ENCODE peak calls at places on chromosomes 6 and 20, in four cellular contexts. M, H, Q and V are unnamed samples. For H3K4me1, the result is how much of the 10 kb centered on the place peaks cover.

GRCh38 chr20:57723816-57724215 is 14.0 kb upstream of the PMEPA1 start:
- DNase-seq in M (no peak), H (no peak), Q (no peak), V (no peak)

GRCh38 chr6:120805267-120805666 is 529.0 kb downstream of the TBC1D32 start:
- DNase-seq in M (no peak), H (no peak), Q (no peak), V (no peak)

GRCh38 chr6:26342106-26342999 is 22.6 kb upstream of the BTN3A2 start:
- DNase-seq in M (peak), H (no peak), Q (no peak), V (no peak)

GRCh38 chr6:149273318-149273717 is 44.2 kb upstream of the TAB2 start:
- DNase-seq in M (no peak), H (no peak), Q (peak), V (no peak)

GRCh38 chr20:59010995-59011873 is 4.2 kb upstream of the CTSZ start:
- DNase-seq in M (no peak), H (no peak), Q (no peak), V (no peak)

GRCh38 chr20:63692436-63693078 is 3.9 kb upstream of the TNFRSF6B start:
- DNase-seq in M (no peak), H (no peak), Q (peak), V (no peak)

GRCh38 chr20:17499041-17499440 is 32.1 kb downstream of the BFSP1 start:
- DNase-seq in M (no peak), H (no peak), Q (no peak), V (no peak)

GRCh38 chr20:52105573-52106422 is 85.8 kb downstream of the ZFP64 start:
- DNase-seq in M (peak), H (peak), Q (no peak), V (no peak)

GRCh38 chr20:61649105-61649878 is 397.2 kb downstream of the CDH4 start:
- DNase-seq in M (no peak), H (no peak), Q (peak), V (no peak)

GRCh38 chr6:101391772-101392560 is 1.5 kb upstream of the GRIK2 start:
- DNase-seq in M (no peak), H (no peak), Q (no peak), V (no peak)

GRCh38 chr6:146090474-146090873 is 61.6 kb downstream of the GRM1 start:
- DNase-seq in M (no peak), H (no peak), Q (no peak), V (no peak)

GRCh38 chr6:116500969-116501433 is 10.4 kb upstream of the CALHM5 start:
- DNase-seq in M (no peak), H (no peak), Q (no peak), V (no peak)

GRCh38 chr6:36042618-36043260 is 15.1 kb downstream of the MAPK14 start:
- DNase-seq in M (no peak), H (no peak), Q (no peak), V (no peak)

GRCh38 chr6:7939186-7939863 is 28.7 kb upstream of the TXNDC5 start:
- DNase-seq in M (no peak), H (no peak), Q (no peak), V (no peak)

GRCh38 chr20:41213150-41213820 is 75.9 kb downstream of the PLCG1 start:
- DNase-seq in M (no peak), H (no peak), Q (no peak), V (no peak)

GRCh38 chr6:5471637-5472430 is 210.5 kb downstream of the FARS2 start:
- DNase-seq in M (no peak), H (peak), Q (no peak), V (no peak)

GRCh38 chr6:3751730-3752537 is 421 bp upstream of the PXDC1 start:
- DNase-seq in M (no peak), H (peak), Q (peak), V (peak)

GRCh38 chr20:59831024-59831900 is 102.2 kb downstream of the SYCP2 start:
- DNase-seq in M (no peak), H (no peak), Q (no peak), V (peak)

GRCh38 chr20:48040051-48040450 is 254.8 kb upstream of the SULF2 start:
- DNase-seq in M (no peak), H (no peak), Q (no peak), V (no peak)

GRCh38 chr6:116136933-116137340 is 11.0 kb upstream of the COL10A1 start:
- DNase-seq in M (no peak), H (no peak), Q (no peak), V (no peak)

GRCh38 chr6:118893095-118893881 is 664 bp upstream of the ASF1A start:
- DNase-seq in M (peak), H (no peak), Q (no peak), V (peak)

GRCh38 chr6:24844061-24844460 is 45.3 kb upstream of the ARMH2 start:
- DNase-seq in M (no peak), H (no peak), Q (no peak), V (no peak)

DNA sequence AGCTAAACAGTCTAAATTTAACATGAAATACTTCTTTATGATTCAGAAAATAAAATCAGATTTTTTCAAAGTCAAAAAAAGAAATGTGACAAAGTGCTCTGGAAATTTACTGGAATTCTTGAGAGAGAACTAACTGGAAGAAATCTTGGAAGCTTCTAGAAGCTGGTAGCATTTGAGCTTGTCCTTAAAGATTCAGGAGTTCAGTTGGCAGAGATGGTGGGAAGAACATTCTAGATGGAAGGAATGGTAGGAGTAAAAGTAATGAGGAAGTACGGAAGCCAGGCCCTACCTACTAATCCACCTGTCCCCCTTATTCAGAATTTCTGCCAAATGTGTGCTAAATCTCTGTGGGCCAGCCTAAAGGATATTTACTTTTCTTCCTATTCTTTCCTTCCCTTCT is 21.2 kb downstream of the RALY start:
- DNase-seq in M (no peak), H (no peak), Q (no peak), V (no peak)
- H3K4me1 ChIP-seq in M (under half), H (under half), Q (under half), V (under half)

GRCh38 chr6:137878070-137878809 is 11.2 kb downstream of the TNFAIP3 start:
- DNase-seq in M (no peak), H (no peak), Q (no peak), V (no peak)
- H3K27ac ChIP-seq in M (no peak), H (no peak), Q (peak), V (peak)

GRCh38 chr20:38162149-38162548 is 2.9 kb downstream of the TGM2 start:
- DNase-seq in M (no peak), H (no peak), Q (no peak), V (no peak)

GRCh38 chr20:38162878-38163875 is 1.9 kb downstream of the TGM2 start:
- DNase-seq in M (no peak), H (no peak), Q (no peak), V (no peak)

GRCh38 chr20:38164624-38165088 is 414 bp downstream of the TGM2 start:
- DNase-seq in M (no peak), H (no peak), Q (no peak), V (no peak)

GRCh38 chr20:38165089-38165965 is at the start of gene TGM2:
- DNase-seq in M (peak), H (peak), Q (peak), V (peak)

GRCh38 chr20:38164069-38164468 is 1.0 kb downstream of the TGM2 start:
- DNase-seq in M (no peak), H (no peak), Q (no peak), V (no peak)
- H3K4me1 ChIP-seq in M (under half), H (under half), Q (under half), V (under half)

DNA sequence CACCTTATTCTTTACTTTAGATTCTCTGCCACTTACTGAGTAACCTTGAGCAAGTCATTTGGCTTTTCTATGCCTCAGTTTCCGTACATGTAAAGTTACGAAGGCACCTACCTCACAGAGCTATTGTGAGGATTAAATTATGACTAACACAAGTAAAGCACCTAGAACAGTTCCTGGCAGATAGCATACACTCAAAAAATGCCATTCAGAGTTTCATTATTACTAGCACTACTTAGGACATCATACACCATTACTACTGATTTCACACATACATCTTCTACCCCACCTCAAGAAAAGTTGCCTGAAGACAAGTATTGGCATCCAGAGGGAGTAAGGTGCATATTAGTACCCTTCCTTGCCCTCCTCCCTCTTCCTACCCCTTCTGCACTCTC is 107.8 kb downstream of the OGFRL1 start:
- DNase-seq in M (no peak), H (no peak), Q (no peak), V (no peak)
- H3K27ac ChIP-seq in M (no peak), H (no peak), Q (no peak), V (peak)

GRCh38 chr6:142821164-142821716 is 123.7 kb downstream of the HIVEP2 start:
- DNase-seq in M (no peak), H (no peak), Q (no peak), V (no peak)
- H3K4me1 ChIP-seq in M (under half), H (under half), Q (under half), V (under half)

GRCh38 chr6:157238346-157238745 is 85.0 kb downstream of the TMEM242 start:
- DNase-seq in M (no peak), H (no peak), Q (no peak), V (no peak)
- H3K27ac ChIP-seq in M (no peak), H (no peak), Q (no peak), V (no peak)

DNA sequence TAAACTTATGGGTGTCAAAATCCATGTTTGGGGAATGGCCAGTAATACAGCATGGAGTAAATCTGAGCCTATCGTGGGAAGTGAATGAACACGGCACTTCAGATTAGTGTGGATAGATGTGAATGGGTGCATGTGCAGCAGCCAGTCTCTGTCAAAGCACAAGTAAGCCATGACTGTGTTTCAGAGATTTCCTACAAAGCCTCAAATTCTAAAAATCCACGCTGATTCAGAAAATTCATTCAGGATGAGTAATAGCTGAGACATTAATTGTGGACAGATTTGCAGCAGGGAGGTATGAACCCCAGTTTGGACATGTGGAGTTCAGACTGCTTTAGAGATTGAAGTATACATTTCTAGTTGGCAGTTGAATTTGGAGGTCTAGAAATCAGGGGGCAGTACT is 115.1 kb downstream of the QKI start:
- DNase-seq in M (no peak), H (no peak), Q (no peak), V (no peak)
- H3K4me1 ChIP-seq in M (under half), H (under half), Q (half or more), V (under half)

GRCh38 chr6:30795549-30796293 is 51.4 kb upstream of the IER3 start:
- DNase-seq in M (no peak), H (no peak), Q (no peak), V (no peak)
- H3K27ac ChIP-seq in M (no peak), H (no peak), Q (no peak), V (no peak)